ENCODE peak calls at places on chromosomes 12 and 14, in five cellular contexts. Q is COR-L47; N is stimulated activated CD4-positive, alpha-beta T cell treated with anti-CD3 and anti-CD28 coated beads, Interleukin-12 subunit alpha, Interleukin-12 subunit beta, amount 100 ng/mL, for 4 hours; W is stimulated activated naive CD4-positive, alpha-beta T cell; H is naive thymus-derived CD8-positive, alpha-beta T cell. K is an unnamed sample.

GRCh38 chr14:71497645-71498086 is 434.6 kb upstream of the RGS6 start:
- DNase-seq in H (no peak), Q (no peak), N (no peak), W (no peak), K (no peak)

GRCh38 chr14:22900088-22900799 is 17.2 kb downstream of the REM2 start:
- DNase-seq in H (peak), Q (peak), N (no peak), W (peak), K (peak)

GRCh38 chr14:22390824-22391461 is 198.1 kb downstream of the DAD1 start:
- DNase-seq in N (no peak), Q (no peak), W (no peak), H (no peak), K (no peak)

GRCh38 chr12:77816196-77816595 is 14.5 kb upstream of the NAV3 start:
- DNase-seq in N (no peak), H (no peak), Q (no peak), W (no peak), K (no peak)

GRCh38 chr12:57541717-57542116 is 5.3 kb downstream of the DCTN2 start:
- DNase-seq in N (no peak), W (no peak), Q (no peak), H (no peak), K (no peak)

GRCh38 chr14:101475468-101476257 is 85.6 kb upstream of the DIO3 start:
- DNase-seq in W (no peak), Q (no peak), H (no peak), N (no peak), K (no peak)

GRCh38 chr12:32860182-32860581 is 36.4 kb downstream of the PKP2 start:
- DNase-seq in W (no peak), H (no peak), N (no peak), Q (no peak), K (no peak)

GRCh38 chr12:92065018-92065499 is 80.6 kb downstream of the BTG1 start:
- DNase-seq in Q (peak), W (peak), N (no peak), H (no peak), K (no peak)

K was measured in left kidney.